ENCODE peak calls at places on chromosomes 2 and 18, in ten cellular contexts. One of them, this sample, is unnamed. For H3K9me3, the result is how much of the 10 kb centered on the place peaks cover.

GRCh38 chr2:150672311-150672710 is 184.8 kb upstream of the RND3 start:
- DNase-seq in keratinocyte: no peak
- DNase-seq in neural progenitor cell: no peak
- DNase-seq in GM23248: peak
- DNase-seq in hepatocyte: no peak
- DNase-seq in PC-9: no peak
- DNase-seq in IMR-90: peak
- DNase-seq in A549: no peak
- DNase-seq in OCI-LY7: no peak
- DNase-seq in H9: no peak
- DNase-seq in this sample: no peak

GRCh38 chr2:156356006-156356764 is 23.7 kb upstream of the NR4A2 start:
- DNase-seq in keratinocyte: no peak
- DNase-seq in neural progenitor cell: no peak
- DNase-seq in GM23248: peak
- DNase-seq in hepatocyte: no peak
- DNase-seq in PC-9: no peak
- DNase-seq in IMR-90: peak
- DNase-seq in A549: no peak
- DNase-seq in OCI-LY7: no peak
- DNase-seq in H9: no peak
- DNase-seq in this sample: peak

GRCh38 chr2:222289280-222290250 is 9.2 kb downstream of the PAX3 start:
- DNase-seq in keratinocyte: no peak
- DNase-seq in neural progenitor cell: no peak
- DNase-seq in GM23248: no peak
- DNase-seq in hepatocyte: no peak
- DNase-seq in PC-9: no peak
- DNase-seq in IMR-90: no peak
- DNase-seq in A549: no peak
- DNase-seq in OCI-LY7: no peak
- DNase-seq in H9: no peak
- DNase-seq in this sample: no peak

GRCh38 chr2:230184727-230185578 is 34.8 kb downstream of the SP110 start:
- DNase-seq in keratinocyte: no peak
- DNase-seq in neural progenitor cell: no peak
- DNase-seq in GM23248: no peak
- DNase-seq in hepatocyte: no peak
- DNase-seq in PC-9: no peak
- DNase-seq in IMR-90: peak
- DNase-seq in A549: no peak
- DNase-seq in OCI-LY7: no peak
- DNase-seq in H9: no peak
- DNase-seq in this sample: no peak

GRCh38 chr2:129895526-129896082 is 83.9 kb upstream of the RAB6C start:
- DNase-seq in keratinocyte: no peak
- DNase-seq in neural progenitor cell: no peak
- DNase-seq in GM23248: no peak
- DNase-seq in hepatocyte: no peak
- DNase-seq in PC-9: no peak
- DNase-seq in IMR-90: no peak
- DNase-seq in A549: no peak
- DNase-seq in OCI-LY7: no peak
- DNase-seq in H9: no peak
- DNase-seq in this sample: no peak

GRCh38 chr2:54658548-54659207 is 64.8 kb upstream of the EML6 start:
- DNase-seq in keratinocyte: no peak
- DNase-seq in neural progenitor cell: no peak
- DNase-seq in GM23248: peak
- DNase-seq in hepatocyte: no peak
- DNase-seq in PC-9: no peak
- DNase-seq in IMR-90: peak
- DNase-seq in A549: no peak
- DNase-seq in OCI-LY7: no peak
- DNase-seq in H9: no peak
- DNase-seq in this sample: peak

GRCh38 chr2:157158111-157158510 is 99.4 kb upstream of the GALNT5 start:
- DNase-seq in keratinocyte: no peak
- DNase-seq in neural progenitor cell: no peak
- DNase-seq in GM23248: peak
- DNase-seq in hepatocyte: no peak
- DNase-seq in PC-9: no peak
- DNase-seq in IMR-90: peak
- DNase-seq in A549: no peak
- DNase-seq in OCI-LY7: no peak
- DNase-seq in H9: no peak
- DNase-seq in this sample: peak

GRCh38 chr2:128376241-128377041 is 57.8 kb upstream of the HS6ST1 start:
- DNase-seq in keratinocyte: no peak
- DNase-seq in neural progenitor cell: no peak
- DNase-seq in GM23248: no peak
- DNase-seq in hepatocyte: no peak
- DNase-seq in PC-9: no peak
- DNase-seq in IMR-90: no peak
- DNase-seq in A549: no peak
- DNase-seq in OCI-LY7: no peak
- DNase-seq in H9: no peak
- DNase-seq in this sample: no peak

GRCh38 chr2:27261241-27261925 is 1.5 kb downstream of the SLC30A3 start:
- DNase-seq in keratinocyte: no peak
- DNase-seq in neural progenitor cell: no peak
- DNase-seq in GM23248: no peak
- DNase-seq in hepatocyte: no peak
- DNase-seq in PC-9: no peak
- DNase-seq in IMR-90: no peak
- DNase-seq in A549: no peak
- DNase-seq in OCI-LY7: no peak
- DNase-seq in H9: no peak
- DNase-seq in this sample: no peak
- H3K4me2 ChIP-seq in keratinocyte: no peak
- H3K4me2 ChIP-seq in neural progenitor cell: peak
- H3K4me2 ChIP-seq in GM23248: no peak
- H3K4me2 ChIP-seq in hepatocyte: peak
- H3K4me2 ChIP-seq in PC-9: no peak
- H3K4me2 ChIP-seq in IMR-90: no peak
- H3K4me2 ChIP-seq in A549: no peak
- H3K4me2 ChIP-seq in OCI-LY7: peak
- H3K4me2 ChIP-seq in H9: peak
- H3K4me2 ChIP-seq in this sample: no peak

DNA sequence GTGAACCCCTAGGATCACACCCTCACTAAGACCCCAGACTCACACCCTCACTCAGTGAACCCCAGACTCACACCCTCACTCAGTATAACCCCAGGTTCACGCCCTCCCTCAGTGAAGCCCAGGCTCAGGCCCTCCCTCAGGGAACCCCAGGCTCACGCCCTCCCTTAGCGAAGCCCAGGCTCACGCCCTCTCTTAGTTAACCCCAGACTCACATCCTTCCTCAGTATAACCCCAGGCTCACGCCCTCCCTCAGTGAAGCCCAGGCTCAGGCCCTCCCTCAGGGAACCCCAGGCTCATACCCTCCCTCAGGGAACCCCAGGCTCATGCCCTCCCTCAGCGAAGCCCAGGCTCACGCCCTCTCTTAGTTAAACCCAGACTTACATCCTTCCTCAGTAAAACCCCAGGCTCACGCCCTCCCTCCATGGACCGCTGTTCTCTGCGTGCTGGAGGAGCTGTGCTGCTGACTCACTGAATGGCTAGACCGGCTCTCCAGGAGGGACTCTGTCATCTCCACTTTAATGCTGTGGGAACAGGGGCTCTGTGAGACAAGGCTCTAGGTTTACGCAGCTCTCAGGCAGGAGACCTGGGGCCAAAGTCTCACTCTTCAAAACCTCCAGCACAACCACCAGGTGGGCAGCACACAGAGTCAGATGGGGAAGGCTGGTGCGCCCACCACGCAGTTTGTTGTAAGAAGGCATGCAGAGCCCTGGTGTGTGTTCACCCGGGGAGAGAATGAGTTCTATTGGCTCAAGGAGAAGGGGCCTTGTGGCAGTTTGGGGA is 506.9 kb upstream of the MYT1L start:
- DNase-seq in keratinocyte: no peak
- DNase-seq in neural progenitor cell: no peak
- DNase-seq in GM23248: no peak
- DNase-seq in hepatocyte: no peak
- DNase-seq in PC-9: no peak
- DNase-seq in IMR-90: no peak
- DNase-seq in A549: no peak
- DNase-seq in OCI-LY7: no peak
- DNase-seq in H9: no peak
- DNase-seq in this sample: no peak
- H3K9me3 ChIP-seq in keratinocyte: under half
- H3K9me3 ChIP-seq in neural progenitor cell: under half
- H3K9me3 ChIP-seq in GM23248: under half
- H3K9me3 ChIP-seq in hepatocyte: under half
- H3K9me3 ChIP-seq in PC-9: under half
- H3K9me3 ChIP-seq in IMR-90: half or more
- H3K9me3 ChIP-seq in A549: under half
- H3K9me3 ChIP-seq in OCI-LY7: under half
- H3K9me3 ChIP-seq in H9: under half
- H3K9me3 ChIP-seq in this sample: under half

GRCh38 chr18:78527984-78528383 is 451.6 kb upstream of the SALL3 start:
- DNase-seq in keratinocyte: no peak
- DNase-seq in neural progenitor cell: no peak
- DNase-seq in GM23248: no peak
- DNase-seq in hepatocyte: no peak
- DNase-seq in PC-9: no peak
- DNase-seq in IMR-90: no peak
- DNase-seq in A549: no peak
- DNase-seq in OCI-LY7: no peak
- DNase-seq in H9: no peak
- DNase-seq in this sample: no peak

GRCh38 chr18:78526923-78527775 is 452.5 kb upstream of the SALL3 start:
- DNase-seq in keratinocyte: no peak
- DNase-seq in neural progenitor cell: peak
- DNase-seq in GM23248: no peak
- DNase-seq in hepatocyte: no peak
- DNase-seq in PC-9: no peak
- DNase-seq in IMR-90: no peak
- DNase-seq in A549: no peak
- DNase-seq in OCI-LY7: no peak
- DNase-seq in H9: peak
- DNase-seq in this sample: no peak

GRCh38 chr18:78528437-78529228 is 451.0 kb upstream of the SALL3 start:
- DNase-seq in keratinocyte: no peak
- DNase-seq in neural progenitor cell: peak
- DNase-seq in GM23248: no peak
- DNase-seq in hepatocyte: no peak
- DNase-seq in PC-9: no peak
- DNase-seq in IMR-90: no peak
- DNase-seq in A549: no peak
- DNase-seq in OCI-LY7: no peak
- DNase-seq in H9: no peak
- DNase-seq in this sample: no peak

GRCh38 chr18:78525364-78526111 is 454.1 kb upstream of the SALL3 start:
- DNase-seq in keratinocyte: no peak
- DNase-seq in neural progenitor cell: no peak
- DNase-seq in GM23248: peak
- DNase-seq in hepatocyte: no peak
- DNase-seq in PC-9: no peak
- DNase-seq in IMR-90: peak
- DNase-seq in A549: no peak
- DNase-seq in OCI-LY7: no peak
- DNase-seq in H9: no peak
- DNase-seq in this sample: no peak

DNA sequence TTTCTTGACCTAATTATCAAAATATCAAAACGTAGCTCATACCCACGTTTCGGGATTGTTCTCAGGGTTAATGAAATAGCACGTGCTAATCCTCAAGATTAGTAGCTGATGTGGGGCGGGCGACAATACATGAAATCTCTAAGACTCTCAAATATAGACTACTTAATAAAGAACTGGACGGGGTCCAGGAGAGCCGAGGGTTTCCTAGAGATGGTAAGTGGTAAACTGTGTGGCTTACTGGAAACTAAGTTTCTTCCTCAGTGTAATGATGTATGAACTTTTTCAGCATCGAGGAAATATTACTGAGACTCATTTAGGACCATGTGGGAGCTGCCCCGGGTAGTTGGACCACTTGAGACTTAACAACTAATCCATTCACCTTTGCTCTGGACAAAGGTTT is 453.3 kb upstream of the SALL3 start:
- DNase-seq in keratinocyte: no peak
- DNase-seq in neural progenitor cell: no peak
- DNase-seq in GM23248: no peak
- DNase-seq in hepatocyte: no peak
- DNase-seq in PC-9: no peak
- DNase-seq in IMR-90: no peak
- DNase-seq in A549: no peak
- DNase-seq in OCI-LY7: no peak
- DNase-seq in H9: no peak
- DNase-seq in this sample: no peak
- H3K4me2 ChIP-seq in keratinocyte: no peak
- H3K4me2 ChIP-seq in neural progenitor cell: no peak
- H3K4me2 ChIP-seq in GM23248: no peak
- H3K4me2 ChIP-seq in hepatocyte: no peak
- H3K4me2 ChIP-seq in PC-9: no peak
- H3K4me2 ChIP-seq in IMR-90: no peak
- H3K4me2 ChIP-seq in A549: no peak
- H3K4me2 ChIP-seq in OCI-LY7: no peak
- H3K4me2 ChIP-seq in H9: no peak
- H3K4me2 ChIP-seq in this sample: no peak

GRCh38 chr2:239589855-239590254 is 189.0 kb upstream of the HDAC4 start:
- DNase-seq in keratinocyte: no peak
- DNase-seq in neural progenitor cell: no peak
- DNase-seq in GM23248: no peak
- DNase-seq in hepatocyte: no peak
- DNase-seq in PC-9: no peak
- DNase-seq in IMR-90: no peak
- DNase-seq in A549: no peak
- DNase-seq in OCI-LY7: no peak
- DNase-seq in H9: no peak
- DNase-seq in this sample: no peak

GRCh38 chr2:239587836-239588235 is 187.0 kb upstream of the HDAC4 start:
- DNase-seq in keratinocyte: no peak
- DNase-seq in neural progenitor cell: no peak
- DNase-seq in GM23248: no peak
- DNase-seq in hepatocyte: no peak
- DNase-seq in PC-9: no peak
- DNase-seq in IMR-90: no peak
- DNase-seq in A549: no peak
- DNase-seq in OCI-LY7: no peak
- DNase-seq in H9: no peak
- DNase-seq in this sample: no peak

GRCh38 chr2:239589270-239589825 is 188.5 kb upstream of the HDAC4 start:
- DNase-seq in keratinocyte: no peak
- DNase-seq in neural progenitor cell: no peak
- DNase-seq in GM23248: no peak
- DNase-seq in hepatocyte: no peak
- DNase-seq in PC-9: no peak
- DNase-seq in IMR-90: no peak
- DNase-seq in A549: no peak
- DNase-seq in OCI-LY7: no peak
- DNase-seq in H9: no peak
- DNase-seq in this sample: no peak

GRCh38 chr2:239587311-239587731 is 186.5 kb upstream of the HDAC4 start:
- DNase-seq in keratinocyte: no peak
- DNase-seq in neural progenitor cell: no peak
- DNase-seq in GM23248: no peak
- DNase-seq in hepatocyte: no peak
- DNase-seq in PC-9: no peak
- DNase-seq in IMR-90: no peak
- DNase-seq in A549: no peak
- DNase-seq in OCI-LY7: no peak
- DNase-seq in H9: no peak
- DNase-seq in this sample: no peak

GRCh38 chr2:239588451-239589269 is 187.8 kb upstream of the HDAC4 start:
- DNase-seq in keratinocyte: no peak
- DNase-seq in neural progenitor cell: no peak
- DNase-seq in GM23248: no peak
- DNase-seq in hepatocyte: no peak
- DNase-seq in PC-9: no peak
- DNase-seq in IMR-90: no peak
- DNase-seq in A549: no peak
- DNase-seq in OCI-LY7: no peak
- DNase-seq in H9: no peak
- DNase-seq in this sample: no peak
- H3K9me3 ChIP-seq in keratinocyte: under half
- H3K9me3 ChIP-seq in neural progenitor cell: under half
- H3K9me3 ChIP-seq in GM23248: under half
- H3K9me3 ChIP-seq in hepatocyte: under half
- H3K9me3 ChIP-seq in PC-9: under half
- H3K9me3 ChIP-seq in IMR-90: under half
- H3K9me3 ChIP-seq in A549: under half
- H3K9me3 ChIP-seq in OCI-LY7: under half
- H3K9me3 ChIP-seq in H9: under half
- H3K9me3 ChIP-seq in this sample: under half